ENCODE peak calls at places on chromosome 3, in four cellular contexts. One of them, this sample, is unnamed.

GRCh38 chr3:57048052-57048671 is 12.3 kb upstream of the SPATA12 start:
- DNase-seq in foreskin fibroblast: peak
- DNase-seq in sigmoid colon: peak
- DNase-seq in left ventricle myocardium inferior: no peak
- DNase-seq in this sample: no peak

GRCh38 chr3:124424396-124424795 is 305.9 kb upstream of the UMPS start:
- DNase-seq in foreskin fibroblast: no peak
- DNase-seq in sigmoid colon: no peak
- DNase-seq in left ventricle myocardium inferior: no peak
- DNase-seq in this sample: no peak

GRCh38 chr3:151751161-151751560 is 17.4 kb downstream of the AADACL2 start:
- DNase-seq in sigmoid colon: no peak
- DNase-seq in foreskin fibroblast: peak
- DNase-seq in left ventricle myocardium inferior: no peak
- DNase-seq in this sample: no peak

GRCh38 chr3:190697901-190698300 is 164.6 kb downstream of the GMNC start:
- DNase-seq in left ventricle myocardium inferior: no peak
- DNase-seq in sigmoid colon: no peak
- DNase-seq in foreskin fibroblast: peak
- DNase-seq in this sample: no peak

GRCh38 chr3:46135475-46135874 is 72.6 kb downstream of the CCR1 start:
- DNase-seq in foreskin fibroblast: no peak
- DNase-seq in sigmoid colon: no peak
- DNase-seq in left ventricle myocardium inferior: no peak
- DNase-seq in this sample: no peak

GRCh38 chr3:184977796-184978195 is 165.8 kb downstream of the VPS8 start:
- DNase-seq in sigmoid colon: no peak
- DNase-seq in foreskin fibroblast: no peak
- DNase-seq in left ventricle myocardium inferior: no peak
- DNase-seq in this sample: no peak

GRCh38 chr3:52070724-52071621 is 14.6 kb upstream of the DUSP7 start:
- DNase-seq in left ventricle myocardium inferior: peak
- DNase-seq in sigmoid colon: peak
- DNase-seq in foreskin fibroblast: no peak
- DNase-seq in this sample: no peak

GRCh38 chr3:177777699-177778098 is 580.4 kb upstream of the TBL1XR1 start:
- DNase-seq in left ventricle myocardium inferior: peak
- DNase-seq in foreskin fibroblast: peak
- DNase-seq in sigmoid colon: no peak
- DNase-seq in this sample: no peak

GRCh38 chr3:136516095-136516494 is 236.1 kb downstream of the STAG1 start:
- DNase-seq in foreskin fibroblast: no peak
- DNase-seq in sigmoid colon: no peak
- DNase-seq in left ventricle myocardium inferior: no peak
- DNase-seq in this sample: no peak

GRCh38 chr3:69985266-69985665 is 14.3 kb upstream of the SAMMSON start:
- DNase-seq in sigmoid colon: no peak
- DNase-seq in foreskin fibroblast: no peak
- DNase-seq in left ventricle myocardium inferior: no peak
- DNase-seq in this sample: no peak

GRCh38 chr3:128081846-128082245 is 29.6 kb downstream of the SEC61A1 start:
- DNase-seq in sigmoid colon: peak
- DNase-seq in left ventricle myocardium inferior: no peak
- DNase-seq in foreskin fibroblast: peak
- DNase-seq in this sample: no peak

GRCh38 chr3:131402391-131403039 is 20.9 kb downstream of the NUDT16 start:
- DNase-seq in left ventricle myocardium inferior: no peak
- DNase-seq in sigmoid colon: no peak
- DNase-seq in foreskin fibroblast: no peak
- DNase-seq in this sample: no peak

GRCh38 chr3:72006631-72007556 is 221.9 kb upstream of the PROK2 start:
- DNase-seq in sigmoid colon: no peak
- DNase-seq in foreskin fibroblast: no peak
- DNase-seq in left ventricle myocardium inferior: no peak
- DNase-seq in this sample: no peak

GRCh38 chr3:41317718-41318117 is 118.4 kb downstream of the CTNNB1 start:
- DNase-seq in sigmoid colon: no peak
- DNase-seq in left ventricle myocardium inferior: no peak
- DNase-seq in foreskin fibroblast: peak
- DNase-seq in this sample: no peak

GRCh38 chr3:35322070-35322469 is 317.3 kb upstream of the ARPP21 start:
- DNase-seq in foreskin fibroblast: peak
- DNase-seq in left ventricle myocardium inferior: no peak
- DNase-seq in sigmoid colon: no peak
- DNase-seq in this sample: no peak

GRCh38 chr3:123576119-123576518 is 8.7 kb downstream of the HACD2 start:
- DNase-seq in sigmoid colon: no peak
- DNase-seq in left ventricle myocardium inferior: no peak
- DNase-seq in foreskin fibroblast: peak
- DNase-seq in this sample: no peak

GRCh38 chr3:115834068-115834467 is 210.8 kb downstream of the GAP43 start:
- DNase-seq in left ventricle myocardium inferior: no peak
- DNase-seq in foreskin fibroblast: peak
- DNase-seq in sigmoid colon: no peak
- DNase-seq in this sample: no peak

GRCh38 chr3:13950042-13950441 is 70.2 kb upstream of the WNT7A start:
- DNase-seq in foreskin fibroblast: no peak
- DNase-seq in sigmoid colon: no peak
- DNase-seq in left ventricle myocardium inferior: no peak
- DNase-seq in this sample: no peak

GRCh38 chr3:3636815-3637214 is 162.4 kb upstream of the LRRN1 start:
- DNase-seq in sigmoid colon: no peak
- DNase-seq in foreskin fibroblast: no peak
- DNase-seq in left ventricle myocardium inferior: no peak
- DNase-seq in this sample: no peak

GRCh38 chr3:184155644-184156521 is 706 bp downstream of the DVL3 start:
- DNase-seq in foreskin fibroblast: no peak
- DNase-seq in left ventricle myocardium inferior: no peak
- DNase-seq in sigmoid colon: peak
- DNase-seq in this sample: peak

GRCh38 chr3:45596290-45596791 is 1.8 kb downstream of the LIMD1 start:
- DNase-seq in sigmoid colon: no peak
- DNase-seq in foreskin fibroblast: no peak
- DNase-seq in left ventricle myocardium inferior: no peak
- DNase-seq in this sample: no peak

GRCh38 chr3:83224101-83224868 is 1462.8 kb upstream of the GBE1 start:
- DNase-seq in foreskin fibroblast: no peak
- DNase-seq in sigmoid colon: no peak
- DNase-seq in left ventricle myocardium inferior: no peak
- DNase-seq in this sample: no peak

GRCh38 chr3:37668831-37669610 is 192.7 kb upstream of the CTDSPL start:
- DNase-seq in sigmoid colon: peak
- DNase-seq in foreskin fibroblast: no peak
- DNase-seq in left ventricle myocardium inferior: peak
- DNase-seq in this sample: no peak

GRCh38 chr3:155640098-155640497 is 104.8 kb downstream of the PLCH1 start:
- DNase-seq in left ventricle myocardium inferior: no peak
- DNase-seq in foreskin fibroblast: no peak
- DNase-seq in sigmoid colon: no peak
- DNase-seq in this sample: no peak

GRCh38 chr3:195796795-195797194 is 14.9 kb downstream of the MUC4 start:
- DNase-seq in sigmoid colon: peak
- DNase-seq in foreskin fibroblast: no peak
- DNase-seq in left ventricle myocardium inferior: no peak
- DNase-seq in this sample: no peak

GRCh38 chr3:126959921-126960603 is 22.9 kb upstream of the PLXNA1 start:
- DNase-seq in foreskin fibroblast: peak
- DNase-seq in left ventricle myocardium inferior: peak
- DNase-seq in sigmoid colon: peak
- DNase-seq in this sample: no peak

GRCh38 chr3:194312743-194313281 is 38.3 kb downstream of the CPN2 start:
- DNase-seq in left ventricle myocardium inferior: no peak
- DNase-seq in foreskin fibroblast: peak
- DNase-seq in sigmoid colon: peak
- DNase-seq in this sample: no peak

GRCh38 chr3:39271363-39271762 is 8.5 kb downstream of the CX3CR1 start:
- DNase-seq in left ventricle myocardium inferior: no peak
- DNase-seq in sigmoid colon: no peak
- DNase-seq in foreskin fibroblast: no peak
- DNase-seq in this sample: no peak
- TF ChIP-seq CTCF in left ventricle myocardium inferior: no peak
- TF ChIP-seq CTCF in sigmoid colon: no peak
- TF ChIP-seq CTCF in foreskin fibroblast: no peak
- TF ChIP-seq CTCF in this sample: no peak

GRCh38 chr3:125608419-125608818 is 13.1 kb upstream of the OSBPL11 start:
- DNase-seq in left ventricle myocardium inferior: no peak
- DNase-seq in foreskin fibroblast: no peak
- DNase-seq in sigmoid colon: no peak
- DNase-seq in this sample: no peak
- TF ChIP-seq CTCF in left ventricle myocardium inferior: no peak
- TF ChIP-seq CTCF in foreskin fibroblast: no peak
- TF ChIP-seq CTCF in sigmoid colon: no peak
- TF ChIP-seq CTCF in this sample: no peak

GRCh38 chr3:48594431-48595049 is 589 bp downstream of the COL7A1 start:
- DNase-seq in sigmoid colon: no peak
- DNase-seq in left ventricle myocardium inferior: no peak
- DNase-seq in foreskin fibroblast: peak
- DNase-seq in this sample: no peak
- TF ChIP-seq CTCF in sigmoid colon: no peak
- TF ChIP-seq CTCF in left ventricle myocardium inferior: no peak
- TF ChIP-seq CTCF in foreskin fibroblast: no peak
- TF ChIP-seq CTCF in this sample: no peak

GRCh38 chr3:15029625-15030024 is 35.5 kb downstream of the MRPS25 start:
- DNase-seq in left ventricle myocardium inferior: no peak
- DNase-seq in sigmoid colon: no peak
- DNase-seq in foreskin fibroblast: no peak
- DNase-seq in this sample: no peak
- TF ChIP-seq CTCF in left ventricle myocardium inferior: no peak
- TF ChIP-seq CTCF in sigmoid colon: no peak
- TF ChIP-seq CTCF in foreskin fibroblast: no peak
- TF ChIP-seq CTCF in this sample: no peak

GRCh38 chr3:173043757-173044156 is 97.3 kb downstream of the SPATA16 start:
- DNase-seq in sigmoid colon: no peak
- DNase-seq in foreskin fibroblast: no peak
- DNase-seq in left ventricle myocardium inferior: no peak
- DNase-seq in this sample: no peak

GRCh38 chr3:173044998-173045397 is 96.0 kb downstream of the SPATA16 start:
- DNase-seq in left ventricle myocardium inferior: no peak
- DNase-seq in foreskin fibroblast: no peak
- DNase-seq in sigmoid colon: no peak
- DNase-seq in this sample: no peak

GRCh38 chr3:173045770-173046382 is 95.2 kb downstream of the SPATA16 start:
- DNase-seq in foreskin fibroblast: no peak
- DNase-seq in left ventricle myocardium inferior: no peak
- DNase-seq in sigmoid colon: no peak
- DNase-seq in this sample: no peak
- TF ChIP-seq CTCF in foreskin fibroblast: no peak
- TF ChIP-seq CTCF in left ventricle myocardium inferior: peak
- TF ChIP-seq CTCF in sigmoid colon: no peak
- TF ChIP-seq CTCF in this sample: no peak

DNA sequence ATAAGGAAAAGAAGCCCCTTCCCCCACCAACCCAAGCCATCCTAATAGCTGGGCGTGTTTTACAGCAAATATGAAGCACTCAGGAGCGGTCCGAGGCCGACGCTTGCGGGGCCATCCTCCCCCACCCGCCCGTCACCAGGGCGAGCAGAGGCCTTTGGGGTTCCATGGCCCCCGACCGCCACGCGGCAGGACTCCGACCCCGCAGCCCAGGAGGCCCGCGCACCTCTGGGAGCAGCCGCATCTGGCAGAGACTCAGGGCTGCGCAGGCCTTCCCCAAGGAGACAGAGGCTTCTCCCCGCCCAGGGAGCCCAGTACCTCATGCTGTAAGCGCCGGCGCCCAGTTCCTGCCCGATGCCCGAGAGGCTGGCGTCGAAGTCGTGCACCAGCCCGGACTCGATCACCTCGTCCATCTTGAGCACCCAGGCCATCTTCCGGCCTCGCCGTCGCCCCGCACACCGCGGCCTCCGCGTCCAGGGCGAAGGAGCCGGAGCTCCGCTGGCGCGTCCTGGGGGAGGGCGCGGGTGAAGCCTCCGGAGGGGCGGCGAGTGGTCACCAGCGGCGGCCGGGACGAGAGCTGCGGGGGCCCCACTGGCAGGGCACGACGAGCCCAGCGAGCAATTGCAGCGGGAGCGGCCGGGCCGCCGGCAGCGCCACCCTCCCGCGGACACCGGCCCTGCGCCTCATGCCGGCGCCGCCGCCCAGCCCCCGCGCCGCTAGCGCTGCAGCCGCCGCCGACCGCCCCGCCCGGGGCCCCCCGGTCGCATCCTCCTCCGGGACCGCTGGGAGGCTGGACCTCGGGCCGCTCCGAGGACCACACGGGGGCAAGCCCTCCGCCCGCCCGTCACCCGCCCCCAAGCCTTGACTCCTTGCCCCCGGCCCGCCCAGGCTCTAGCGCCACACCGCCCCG is 531 bp downstream of the UBP1 start:
- DNase-seq in left ventricle myocardium inferior: peak
- DNase-seq in foreskin fibroblast: peak
- DNase-seq in sigmoid colon: peak
- DNase-seq in this sample: peak
- TF ChIP-seq CTCF in left ventricle myocardium inferior: peak
- TF ChIP-seq CTCF in foreskin fibroblast: no peak
- TF ChIP-seq CTCF in sigmoid colon: no peak
- TF ChIP-seq CTCF in this sample: no peak

GRCh38 chr3:183129243-183129642 is 29.9 kb upstream of the MCCC1 start:
- DNase-seq in left ventricle myocardium inferior: no peak
- DNase-seq in foreskin fibroblast: no peak
- DNase-seq in sigmoid colon: no peak
- DNase-seq in this sample: no peak

GRCh38 chr3:183132409-183132808 is 30.1 kb downstream of the LAMP3 start:
- DNase-seq in left ventricle myocardium inferior: no peak
- DNase-seq in sigmoid colon: no peak
- DNase-seq in foreskin fibroblast: no peak
- DNase-seq in this sample: no peak

GRCh38 chr3:183134844-183135243 is 27.7 kb downstream of the LAMP3 start:
- DNase-seq in left ventricle myocardium inferior: no peak
- DNase-seq in foreskin fibroblast: no peak
- DNase-seq in sigmoid colon: no peak
- DNase-seq in this sample: no peak

GRCh38 chr3:183131186-183131585 is 31.3 kb downstream of the LAMP3 start:
- DNase-seq in sigmoid colon: no peak
- DNase-seq in foreskin fibroblast: no peak
- DNase-seq in left ventricle myocardium inferior: no peak
- DNase-seq in this sample: no peak

GRCh38 chr3:183131735-183132134 is 30.8 kb downstream of the LAMP3 start:
- DNase-seq in foreskin fibroblast: peak
- DNase-seq in left ventricle myocardium inferior: no peak
- DNase-seq in sigmoid colon: no peak
- DNase-seq in this sample: no peak
- TF ChIP-seq CTCF in foreskin fibroblast: no peak
- TF ChIP-seq CTCF in left ventricle myocardium inferior: no peak
- TF ChIP-seq CTCF in sigmoid colon: no peak
- TF ChIP-seq CTCF in this sample: no peak